ENCODE peak calls at places on chromosomes 1 and 21, in five cellular contexts. G, P, C, R and H are unnamed samples.

GRCh38 chr1:156247460-156248322 is at the start of gene PAQR6:
- DNase-seq in G (peak), P (no peak), C (no peak), R (peak), H (no peak)

GRCh38 chr1:2786329-2787162 is 14.9 kb downstream of the TTC34 start:
- DNase-seq in R (no peak), P (no peak), C (no peak), G (peak), H (no peak)

GRCh38 chr1:49098866-49099265 is 322.2 kb upstream of the BEND5 start:
- DNase-seq in G (no peak), P (no peak), C (no peak), R (no peak), H (no peak)

GRCh38 chr1:151326619-151327222 is 495 bp downstream of the PI4KB start:
- DNase-seq in P (peak), C (peak), R (peak), G (peak), H (no peak)

GRCh38 chr1:228304225-228304624 is 96.4 kb downstream of the OBSCN start:
- DNase-seq in R (no peak), P (no peak), G (no peak), C (no peak), H (no peak)

GRCh38 chr1:25355841-25356395 is 17.8 kb downstream of the TMEM50A start:
- DNase-seq in P (no peak), C (no peak), G (no peak), R (no peak), H (no peak)

GRCh38 chr1:40780678-40781613 is 2.6 kb upstream of the KCNQ4 start:
- DNase-seq in R (no peak), P (no peak), C (no peak), G (no peak), H (no peak)

GRCh38 chr1:113660053-113660452 is 99.2 kb downstream of the PHTF1 start:
- DNase-seq in R (peak), C (peak), P (no peak), G (no peak), H (no peak)

GRCh38 chr1:89607888-89608626 is 24.9 kb upstream of the LRRC8C start:
- DNase-seq in G (peak), R (no peak), P (no peak), C (peak), H (no peak)

GRCh38 chr1:94707321-94708298 is 112.5 kb upstream of the SLC44A3 start:
- DNase-seq in G (peak), R (no peak), P (no peak), C (no peak), H (no peak)

GRCh38 chr21:26070822-26071425 is 99.6 kb downstream of the APP start:
- DNase-seq in G (no peak), P (no peak), R (no peak), C (peak), H (no peak)

GRCh38 chr1:225655509-225656258 is 2.8 kb upstream of the ENAH start:
- DNase-seq in G (peak), P (no peak), C (peak), R (peak), H (peak)

GRCh38 chr1:153288634-153289275 is 24.0 kb downstream of the PGLYRP3 start:
- DNase-seq in G (no peak), R (no peak), P (peak), C (peak), H (peak)